ENCODE peak calls at places on chromosome X, in four cellular contexts. One of them, this sample, is unnamed.

GRCh38 chrX:46254623-46255022 is 290.6 kb downstream of the ZNF674 start:
- DNase-seq in skeletal muscle cell: no peak
- DNase-seq in frontal cortex: no peak
- DNase-seq in stimulated activated CD8-positive, alpha-beta memory T cell treated with anti-CD3 and anti-CD28 coated beads, Interleukin-15, amount 100 ng/mL, for 24 hours: no peak
- DNase-seq in this sample: no peak

GRCh38 chrX:641671-642435 is 11.3 kb downstream of the SHOX start:
- DNase-seq in stimulated activated CD8-positive, alpha-beta memory T cell treated with anti-CD3 and anti-CD28 coated beads, Interleukin-15, amount 100 ng/mL, for 24 hours: no peak
- DNase-seq in skeletal muscle cell: no peak
- DNase-seq in frontal cortex: no peak
- DNase-seq in this sample: no peak

GRCh38 chrX:17656035-17656418 is 81.3 kb upstream of the SCML1 start:
- DNase-seq in skeletal muscle cell: no peak
- DNase-seq in stimulated activated CD8-positive, alpha-beta memory T cell treated with anti-CD3 and anti-CD28 coated beads, Interleukin-15, amount 100 ng/mL, for 24 hours: no peak
- DNase-seq in frontal cortex: no peak
- DNase-seq in this sample: no peak

GRCh38 chrX:155959018-155959587 is 38.4 kb upstream of the IL9R start:
- DNase-seq in stimulated activated CD8-positive, alpha-beta memory T cell treated with anti-CD3 and anti-CD28 coated beads, Interleukin-15, amount 100 ng/mL, for 24 hours: no peak
- DNase-seq in skeletal muscle cell: no peak
- DNase-seq in frontal cortex: no peak
- DNase-seq in this sample: no peak

GRCh38 chrX:44871114-44871645 is 1.8 kb upstream of the KDM6A start:
- DNase-seq in skeletal muscle cell: no peak
- DNase-seq in stimulated activated CD8-positive, alpha-beta memory T cell treated with anti-CD3 and anti-CD28 coated beads, Interleukin-15, amount 100 ng/mL, for 24 hours: no peak
- DNase-seq in frontal cortex: no peak
- DNase-seq in this sample: no peak

GRCh38 chrX:53538781-53539180 is 104.6 kb upstream of the HSD17B10 start:
- DNase-seq in frontal cortex: no peak
- DNase-seq in skeletal muscle cell: no peak
- DNase-seq in stimulated activated CD8-positive, alpha-beta memory T cell treated with anti-CD3 and anti-CD28 coated beads, Interleukin-15, amount 100 ng/mL, for 24 hours: no peak
- DNase-seq in this sample: no peak

GRCh38 chrX:42673411-42673810 is 104.6 kb downstream of the PPP1R2C start:
- DNase-seq in stimulated activated CD8-positive, alpha-beta memory T cell treated with anti-CD3 and anti-CD28 coated beads, Interleukin-15, amount 100 ng/mL, for 24 hours: no peak
- DNase-seq in skeletal muscle cell: no peak
- DNase-seq in frontal cortex: no peak
- DNase-seq in this sample: no peak

GRCh38 chrX:123184199-123184857 is at the start of gene GRIA3:
- DNase-seq in stimulated activated CD8-positive, alpha-beta memory T cell treated with anti-CD3 and anti-CD28 coated beads, Interleukin-15, amount 100 ng/mL, for 24 hours: no peak
- DNase-seq in frontal cortex: no peak
- DNase-seq in skeletal muscle cell: peak; percentile 35
- DNase-seq in this sample: no peak

GRCh38 chrX:51876441-51876840 is 17.0 kb upstream of the MAGED1 start:
- DNase-seq in frontal cortex: no peak
- DNase-seq in stimulated activated CD8-positive, alpha-beta memory T cell treated with anti-CD3 and anti-CD28 coated beads, Interleukin-15, amount 100 ng/mL, for 24 hours: no peak
- DNase-seq in skeletal muscle cell: no peak
- DNase-seq in this sample: no peak

GRCh38 chrX:123731258-123731986 is 1.4 kb downstream of the THOC2 start:
- DNase-seq in skeletal muscle cell: no peak
- DNase-seq in stimulated activated CD8-positive, alpha-beta memory T cell treated with anti-CD3 and anti-CD28 coated beads, Interleukin-15, amount 100 ng/mL, for 24 hours: no peak
- DNase-seq in frontal cortex: peak; percentile 14
- DNase-seq in this sample: no peak

GRCh38 chrX:150127216-150127615 is 188.9 kb upstream of the EOLA2 start:
- DNase-seq in skeletal muscle cell: no peak
- DNase-seq in frontal cortex: no peak
- DNase-seq in stimulated activated CD8-positive, alpha-beta memory T cell treated with anti-CD3 and anti-CD28 coated beads, Interleukin-15, amount 100 ng/mL, for 24 hours: no peak
- DNase-seq in this sample: no peak

GRCh38 chrX:12405306-12405705 is 267.0 kb downstream of the FRMPD4 start:
- DNase-seq in stimulated activated CD8-positive, alpha-beta memory T cell treated with anti-CD3 and anti-CD28 coated beads, Interleukin-15, amount 100 ng/mL, for 24 hours: no peak
- DNase-seq in skeletal muscle cell: no peak
- DNase-seq in frontal cortex: no peak
- DNase-seq in this sample: no peak

GRCh38 chrX:12304261-12304660 is 166.0 kb downstream of the FRMPD4 start:
- DNase-seq in frontal cortex: no peak
- DNase-seq in stimulated activated CD8-positive, alpha-beta memory T cell treated with anti-CD3 and anti-CD28 coated beads, Interleukin-15, amount 100 ng/mL, for 24 hours: no peak
- DNase-seq in skeletal muscle cell: peak; percentile 73
- DNase-seq in this sample: no peak

GRCh38 chrX:119694601-119695534 is 1.9 kb upstream of the SEPTIN6 start:
- DNase-seq in frontal cortex: no peak
- DNase-seq in skeletal muscle cell: no peak
- DNase-seq in stimulated activated CD8-positive, alpha-beta memory T cell treated with anti-CD3 and anti-CD28 coated beads, Interleukin-15, amount 100 ng/mL, for 24 hours: no peak
- DNase-seq in this sample: no peak

GRCh38 chrX:153488231-153488914 is 6.4 kb upstream of the BGN start:
- DNase-seq in stimulated activated CD8-positive, alpha-beta memory T cell treated with anti-CD3 and anti-CD28 coated beads, Interleukin-15, amount 100 ng/mL, for 24 hours: no peak
- DNase-seq in skeletal muscle cell: no peak
- DNase-seq in frontal cortex: no peak
- DNase-seq in this sample: no peak

GRCh38 chrX:137858106-137858505 is 292.2 kb downstream of the ZIC3 start:
- DNase-seq in skeletal muscle cell: no peak
- DNase-seq in frontal cortex: no peak
- DNase-seq in stimulated activated CD8-positive, alpha-beta memory T cell treated with anti-CD3 and anti-CD28 coated beads, Interleukin-15, amount 100 ng/mL, for 24 hours: no peak
- DNase-seq in this sample: no peak

GRCh38 chrX:10310502-10310901 is 153.7 kb downstream of the CLCN4 start:
- DNase-seq in stimulated activated CD8-positive, alpha-beta memory T cell treated with anti-CD3 and anti-CD28 coated beads, Interleukin-15, amount 100 ng/mL, for 24 hours: no peak
- DNase-seq in skeletal muscle cell: no peak
- DNase-seq in frontal cortex: no peak
- DNase-seq in this sample: no peak

GRCh38 chrX:146481735-146482134 is 327.8 kb upstream of the CXorf51B start:
- DNase-seq in skeletal muscle cell: no peak
- DNase-seq in frontal cortex: no peak
- DNase-seq in stimulated activated CD8-positive, alpha-beta memory T cell treated with anti-CD3 and anti-CD28 coated beads, Interleukin-15, amount 100 ng/mL, for 24 hours: no peak
- DNase-seq in this sample: no peak

GRCh38 chrX:39688576-39689373 is 409.0 kb downstream of the BCOR start:
- DNase-seq in skeletal muscle cell: no peak
- DNase-seq in stimulated activated CD8-positive, alpha-beta memory T cell treated with anti-CD3 and anti-CD28 coated beads, Interleukin-15, amount 100 ng/mL, for 24 hours: no peak
- DNase-seq in frontal cortex: peak; percentile 71
- DNase-seq in this sample: no peak

GRCh38 chrX:108704839-108705238 is 31.5 kb downstream of the IRS4 start:
- DNase-seq in stimulated activated CD8-positive, alpha-beta memory T cell treated with anti-CD3 and anti-CD28 coated beads, Interleukin-15, amount 100 ng/mL, for 24 hours: no peak
- DNase-seq in frontal cortex: no peak
- DNase-seq in skeletal muscle cell: no peak
- DNase-seq in this sample: no peak

GRCh38 chrX:112356031-112356430 is 273.5 kb upstream of the TRPC5 start:
- DNase-seq in stimulated activated CD8-positive, alpha-beta memory T cell treated with anti-CD3 and anti-CD28 coated beads, Interleukin-15, amount 100 ng/mL, for 24 hours: no peak
- DNase-seq in skeletal muscle cell: no peak
- DNase-seq in frontal cortex: no peak
- DNase-seq in this sample: no peak

GRCh38 chrX:4243759-4244158 is 530.3 kb upstream of the PRKX start:
- DNase-seq in frontal cortex: no peak
- DNase-seq in skeletal muscle cell: no peak
- DNase-seq in stimulated activated CD8-positive, alpha-beta memory T cell treated with anti-CD3 and anti-CD28 coated beads, Interleukin-15, amount 100 ng/mL, for 24 hours: no peak
- DNase-seq in this sample: no peak

GRCh38 chrX:124217289-124218251 is 114.9 kb upstream of the TEX13D start:
- DNase-seq in skeletal muscle cell: no peak
- DNase-seq in frontal cortex: no peak
- DNase-seq in stimulated activated CD8-positive, alpha-beta memory T cell treated with anti-CD3 and anti-CD28 coated beads, Interleukin-15, amount 100 ng/mL, for 24 hours: no peak
- DNase-seq in this sample: no peak

GRCh38 chrX:154834562-154834961 is at the start of gene SMIM9:
- DNase-seq in skeletal muscle cell: no peak
- DNase-seq in frontal cortex: no peak
- DNase-seq in stimulated activated CD8-positive, alpha-beta memory T cell treated with anti-CD3 and anti-CD28 coated beads, Interleukin-15, amount 100 ng/mL, for 24 hours: no peak
- DNase-seq in this sample: no peak

GRCh38 chrX:95063554-95063953 is 1389.5 kb downstream of the FAM133A start:
- DNase-seq in skeletal muscle cell: no peak
- DNase-seq in frontal cortex: no peak
- DNase-seq in stimulated activated CD8-positive, alpha-beta memory T cell treated with anti-CD3 and anti-CD28 coated beads, Interleukin-15, amount 100 ng/mL, for 24 hours: no peak
- DNase-seq in this sample: no peak

GRCh38 chrX:107826286-107827136 is 845 bp downstream of the MID2 start:
- DNase-seq in stimulated activated CD8-positive, alpha-beta memory T cell treated with anti-CD3 and anti-CD28 coated beads, Interleukin-15, amount 100 ng/mL, for 24 hours: no peak
- DNase-seq in skeletal muscle cell: no peak
- DNase-seq in frontal cortex: peak; percentile 22
- DNase-seq in this sample: no peak

GRCh38 chrX:46179748-46180147 is 365.5 kb downstream of the ZNF674 start:
- DNase-seq in skeletal muscle cell: no peak
- DNase-seq in frontal cortex: no peak
- DNase-seq in stimulated activated CD8-positive, alpha-beta memory T cell treated with anti-CD3 and anti-CD28 coated beads, Interleukin-15, amount 100 ng/mL, for 24 hours: no peak
- DNase-seq in this sample: no peak

GRCh38 chrX:130330706-130331105 is 9.0 kb upstream of the SLC25A14 start:
- DNase-seq in frontal cortex: peak; percentile 34
- DNase-seq in stimulated activated CD8-positive, alpha-beta memory T cell treated with anti-CD3 and anti-CD28 coated beads, Interleukin-15, amount 100 ng/mL, for 24 hours: peak; percentile 1
- DNase-seq in skeletal muscle cell: no peak
- DNase-seq in this sample: no peak

GRCh38 chrX:107199491-107199890 is 6.7 kb downstream of the NUP62CL start:
- DNase-seq in stimulated activated CD8-positive, alpha-beta memory T cell treated with anti-CD3 and anti-CD28 coated beads, Interleukin-15, amount 100 ng/mL, for 24 hours: no peak
- DNase-seq in skeletal muscle cell: no peak
- DNase-seq in frontal cortex: no peak
- DNase-seq in this sample: no peak

GRCh38 chrX:96703816-96704215 is 19.2 kb downstream of the DIAPH2 start:
- DNase-seq in skeletal muscle cell: no peak
- DNase-seq in frontal cortex: no peak
- DNase-seq in stimulated activated CD8-positive, alpha-beta memory T cell treated with anti-CD3 and anti-CD28 coated beads, Interleukin-15, amount 100 ng/mL, for 24 hours: no peak
- DNase-seq in this sample: no peak

GRCh38 chrX:16601885-16602284 is 48.1 kb upstream of the S100G start:
- DNase-seq in stimulated activated CD8-positive, alpha-beta memory T cell treated with anti-CD3 and anti-CD28 coated beads, Interleukin-15, amount 100 ng/mL, for 24 hours: no peak
- DNase-seq in skeletal muscle cell: no peak
- DNase-seq in frontal cortex: no peak
- DNase-seq in this sample: no peak

GRCh38 chrX:46247456-46247855 is 297.8 kb downstream of the ZNF674 start:
- DNase-seq in frontal cortex: no peak
- DNase-seq in stimulated activated CD8-positive, alpha-beta memory T cell treated with anti-CD3 and anti-CD28 coated beads, Interleukin-15, amount 100 ng/mL, for 24 hours: no peak
- DNase-seq in skeletal muscle cell: no peak
- DNase-seq in this sample: no peak

GRCh38 chrX:46549914-46550313 is 4.7 kb upstream of the ZNF674 start:
- DNase-seq in stimulated activated CD8-positive, alpha-beta memory T cell treated with anti-CD3 and anti-CD28 coated beads, Interleukin-15, amount 100 ng/mL, for 24 hours: no peak
- DNase-seq in skeletal muscle cell: no peak
- DNase-seq in frontal cortex: no peak
- DNase-seq in this sample: no peak

This sample was measured in NCI-H1048.